ENCODE peak calls at places on chromosomes 5 and 9, in four cellular contexts. I, W, Z and N are unnamed samples.
A peak's percentile ranks its signal among the peaks of the same experiment; 100 is the strongest.

GRCh38 chr5:133399247-133399891 is 213.0 kb downstream of the FSTL4 start:
- DNase-seq in I (no peak), W (no peak), Z (no peak), N (no peak)

GRCh38 chr5:168449166-168449565 is 37.1 kb upstream of the RARS1 start:
- DNase-seq in I (no peak), W (no peak), Z (no peak), N (no peak)

GRCh38 chr5:5617024-5617423 is 194.5 kb downstream of the ICE1 start:
- DNase-seq in I (no peak), W (no peak), Z (no peak), N (no peak)

GRCh38 chr9:74645007-74645639 is 148.0 kb downstream of the RORB start:
- DNase-seq in I (no peak), W (peak; percentile 18), Z (peak; percentile 7), N (peak; percentile 3)

GRCh38 chr5:40386293-40386692 is 293.4 kb upstream of the PTGER4 start:
- DNase-seq in I (no peak), W (peak; percentile 66), Z (no peak), N (no peak)

GRCh38 chr5:34957857-34958690 is 28.7 kb downstream of the DNAJC21 start:
- DNase-seq in I (no peak), W (peak; percentile 38), Z (no peak), N (peak; percentile 40)

GRCh38 chr5:158450761-158451160 is 591.8 kb upstream of the CLINT1 start:
- DNase-seq in I (no peak), W (peak; percentile 66), Z (no peak), N (peak; percentile 32)

GRCh38 chr5:21152611-21153010 is 1164.6 kb upstream of the CDH18 start:
- DNase-seq in I (no peak), W (peak; percentile 88), Z (no peak), N (peak; percentile 5)

GRCh38 chr5:147234825-147235635 is at the start of gene STK32A:
- DNase-seq in I (no peak), W (peak; percentile 52), Z (no peak), N (no peak)

GRCh38 chr9:90035471-90035870 is 430.7 kb downstream of the GADD45G start:
- DNase-seq in I (no peak), W (no peak), Z (no peak), N (no peak)

GRCh38 chr9:73451003-73451402 is 299.3 kb downstream of the ANXA1 start:
- DNase-seq in I (no peak), W (no peak), Z (no peak), N (no peak)

GRCh38 chr5:180291234-180291940 is 496 bp downstream of the MAPK9 start:
- DNase-seq in I (no peak), W (no peak), Z (no peak), N (no peak)

GRCh38 chr9:129610473-129611301 is 10.2 kb downstream of the C9orf50 start:
- DNase-seq in I (no peak), W (peak; percentile 75), Z (no peak), N (peak; percentile 49)

GRCh38 chr9:38064842-38065368 is 4.1 kb downstream of the SHB start:
- DNase-seq in I (no peak), W (no peak), Z (no peak), N (no peak)

GRCh38 chr9:1050125-1050895 is at the start of gene DMRT2:
- DNase-seq in I (no peak), W (peak; percentile 48), Z (peak; percentile 0), N (no peak)

GRCh38 chr5:19734706-19735240 is 253.2 kb downstream of the CDH18 start:
- DNase-seq in I (no peak), W (no peak), Z (no peak), N (no peak)

GRCh38 chr9:110109331-110110110 is 98.4 kb downstream of the C9orf152 start:
- DNase-seq in I (no peak), W (no peak), Z (no peak), N (no peak)

GRCh38 chr5:96214442-96215197 is 218.4 kb downstream of the PCSK1 start:
- DNase-seq in I (no peak), W (peak; percentile 20), Z (no peak), N (no peak)

GRCh38 chr5:43893951-43894684 is 291.1 kb downstream of the NNT start:
- DNase-seq in I (no peak), W (no peak), Z (no peak), N (no peak)
- TF ChIP-seq CTCF in I (no peak), W (no peak), Z (no peak), N (no peak)

GRCh38 chr5:535781-536698 is 11.8 kb upstream of the SLC9A3 start:
- DNase-seq in I (no peak), W (no peak), Z (no peak), N (no peak)

GRCh38 chr5:538801-539468 is 14.7 kb upstream of the SLC9A3 start:
- DNase-seq in I (no peak), W (no peak), Z (no peak), N (no peak)

GRCh38 chr5:538271-538771 is 14.1 kb upstream of the SLC9A3 start:
- DNase-seq in I (no peak), W (no peak), Z (no peak), N (no peak)

GRCh38 chr5:537621-538071 is 13.4 kb upstream of the SLC9A3 start:
- DNase-seq in I (no peak), W (no peak), Z (no peak), N (no peak)

DNA sequence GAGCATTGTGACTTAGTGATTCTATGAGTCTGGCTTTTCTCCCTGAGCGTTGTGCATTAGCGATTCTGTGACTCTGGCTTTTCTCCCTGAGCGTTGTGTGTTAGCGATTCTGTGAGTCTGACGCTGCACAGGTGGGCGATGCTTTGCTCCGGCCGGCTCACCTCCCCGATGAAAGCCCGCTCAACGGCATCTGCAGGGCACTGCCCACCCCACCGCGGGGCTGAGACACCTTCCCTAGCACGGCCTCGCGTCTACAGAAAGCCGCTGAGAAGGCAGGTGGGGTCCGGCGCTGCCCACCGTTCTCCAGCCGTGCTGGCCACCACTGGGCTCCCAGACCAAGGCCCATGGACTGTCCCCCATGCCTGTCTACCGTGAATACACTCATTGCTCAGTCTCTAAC is 12.8 kb upstream of the SLC9A3 start:
- DNase-seq in I (no peak), W (no peak), Z (no peak), N (no peak)
- TF ChIP-seq CTCF in I (no peak), W (no peak), Z (no peak), N (no peak)

GRCh38 chr5:132277971-132278964 is 15.9 kb upstream of the SLC22A4 start:
- DNase-seq in I (no peak), W (no peak), Z (no peak), N (no peak)

GRCh38 chr5:132279801-132280200 is 14.4 kb upstream of the SLC22A4 start:
- DNase-seq in I (no peak), W (no peak), Z (no peak), N (no peak)

GRCh38 chr5:132283423-132284043 is 10.7 kb upstream of the SLC22A4 start:
- DNase-seq in I (no peak), W (peak; percentile 67), Z (no peak), N (peak; percentile 54)

GRCh38 chr5:132280371-132281240 is 13.6 kb upstream of the SLC22A4 start:
- DNase-seq in I (no peak), W (no peak), Z (no peak), N (no peak)

DNA sequence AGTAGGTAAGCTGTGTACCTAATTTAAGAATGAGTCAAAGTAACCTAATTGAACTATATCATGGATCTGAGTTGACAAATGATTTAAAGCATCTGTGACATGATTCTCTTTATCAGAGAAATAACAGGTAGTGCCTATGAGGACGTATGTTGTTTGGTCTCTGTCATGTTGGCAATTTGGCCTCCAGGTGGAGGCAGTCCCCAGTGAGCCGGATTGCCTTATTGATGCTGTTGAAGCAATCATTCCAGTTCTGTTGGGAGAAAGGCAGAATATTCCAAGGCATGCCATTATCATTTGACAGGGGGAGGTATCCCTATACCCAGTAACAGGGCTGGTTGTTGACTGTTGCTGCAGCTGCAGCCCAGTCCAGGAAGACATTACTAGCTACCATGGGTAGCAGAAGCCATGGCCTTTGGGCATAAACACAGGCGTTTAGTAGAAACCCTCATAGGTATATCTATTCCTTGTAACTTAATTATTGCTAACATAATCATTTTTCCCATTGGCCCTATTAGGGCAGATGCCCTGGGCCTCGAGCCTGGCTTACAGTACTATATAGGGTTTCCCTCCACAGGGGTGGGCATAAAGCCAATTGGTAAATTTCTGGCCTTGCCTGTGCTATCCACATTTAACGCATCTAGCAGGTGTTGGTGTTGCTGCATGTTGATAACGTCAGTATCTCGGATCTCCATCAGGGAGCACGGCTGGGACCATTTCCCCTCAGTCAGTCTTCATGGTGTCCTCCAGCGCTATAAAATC is 12.2 kb upstream of the SLC22A4 start:
- DNase-seq in I (no peak), W (no peak), Z (no peak), N (no peak)
- TF ChIP-seq CTCF in I (no peak), W (no peak), Z (no peak), N (peak; percentile 25)

DNA sequence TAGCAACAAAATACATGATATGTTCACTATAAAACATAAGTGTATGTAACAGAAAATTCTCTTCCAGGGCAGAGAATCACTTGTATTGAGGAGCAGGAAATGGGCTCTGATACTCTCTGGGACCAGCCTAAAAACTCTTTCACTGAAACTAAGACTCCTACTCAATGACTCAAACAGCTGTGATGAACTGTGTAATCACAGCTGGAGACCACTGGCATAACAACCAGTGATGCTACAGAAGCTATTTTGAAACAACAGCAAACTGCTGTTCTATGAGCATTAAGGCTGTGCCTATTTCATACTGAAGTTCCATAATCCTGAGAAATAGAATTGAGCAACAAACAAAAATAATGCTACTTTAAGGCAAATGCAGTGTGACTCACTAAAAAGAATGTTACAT is 594.0 kb downstream of the HINT1 start:
- DNase-seq in I (no peak), W (peak; percentile 63), Z (no peak), N (no peak)
- TF ChIP-seq CTCF in I (no peak), W (no peak), Z (no peak), N (no peak)

GRCh38 chr9:108417726-108418125 is 438.1 kb downstream of the ACTL7B start:
- DNase-seq in I (no peak), W (no peak), Z (no peak), N (no peak)

GRCh38 chr9:108410161-108410560 is 445.6 kb downstream of the ACTL7B start:
- DNase-seq in I (no peak), W (no peak), Z (no peak), N (no peak)

GRCh38 chr9:108411632-108412031 is 444.2 kb downstream of the ACTL7B start:
- DNase-seq in I (no peak), W (no peak), Z (no peak), N (no peak)

GRCh38 chr9:108416321-108416720 is 439.5 kb downstream of the ACTL7B start:
- DNase-seq in I (no peak), W (peak; percentile 29), Z (peak; percentile 15), N (no peak)

GRCh38 chr9:108412755-108413154 is 443.0 kb downstream of the ACTL7B start:
- DNase-seq in I (no peak), W (no peak), Z (no peak), N (no peak)
- TF ChIP-seq CTCF in I (peak; percentile 30), W (no peak), Z (peak; percentile 34), N (peak; percentile 33)

GRCh38 chr9:138061631-138062030 is 184.0 kb downstream of the CACNA1B start:
- DNase-seq in I (no peak), W (no peak), Z (no peak), N (no peak)
- TF ChIP-seq CTCF in I (no peak), W (no peak), Z (no peak), N (no peak)

DNA sequence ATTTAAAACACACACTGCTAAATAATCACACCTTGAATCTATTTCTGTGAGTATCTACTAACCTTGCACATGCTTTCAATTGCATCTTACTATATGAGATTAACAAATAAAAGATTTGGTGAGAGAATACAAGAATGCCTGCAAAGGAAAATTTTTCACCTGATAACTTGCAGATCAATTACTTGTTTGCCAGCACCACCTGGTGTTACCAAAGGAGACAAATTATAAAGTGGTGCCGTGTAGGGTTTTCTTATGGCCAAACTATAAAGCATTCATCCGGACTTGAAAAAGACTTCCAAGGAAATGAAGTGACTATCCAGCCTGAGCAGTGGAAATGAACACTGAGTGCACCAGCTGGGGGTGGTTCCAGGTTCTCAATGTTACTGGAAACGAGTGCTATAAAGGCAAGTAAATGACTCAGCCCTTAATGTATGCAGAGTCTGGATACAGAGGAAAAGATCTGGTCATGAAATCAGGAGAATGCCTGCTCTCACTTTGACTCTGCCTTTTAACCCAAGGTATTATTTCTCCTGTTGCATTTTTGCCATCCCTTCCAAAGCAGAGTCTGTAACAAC is 113.2 kb downstream of the DNAH5 start:
- DNase-seq in I (no peak), W (peak; percentile 61), Z (no peak), N (no peak)
- TF ChIP-seq CTCF in I (no peak), W (peak; percentile 14), Z (peak; percentile 16), N (peak; percentile 20)